ENCODE peak calls at places on chromosomes 11 and 22, in five cellular contexts. U is HFFc6, N is SHP77 treated with DMSO at 0.1 percent for 48 hours, M is cardiac fibroblast, F is endothelial cell of umbilical vein. D is an unnamed sample.

GRCh38 chr11:28616566-28616965 is 508.4 kb downstream of the METTL15 start:
- DNase-seq in N (no peak), F (no peak), U (no peak), M (no peak), D (no peak)

GRCh38 chr11:94728541-94728940 is 39.6 kb upstream of the AMOTL1 start:
- DNase-seq in U (no peak), M (peak), F (no peak), N (no peak), D (no peak)

GRCh38 chr22:23763579-23764331 is 965 bp downstream of the C22orf15 start:
- DNase-seq in N (no peak), M (no peak), F (no peak), U (no peak), D (peak)

GRCh38 chr11:99841885-99842284 is 821.1 kb downstream of the CNTN5 start:
- DNase-seq in N (no peak), M (no peak), F (no peak), U (no peak), D (no peak)

GRCh38 chr11:117361432-117361831 is 33.8 kb downstream of the CEP164 start:
- DNase-seq in F (no peak), M (no peak), U (no peak), N (no peak), D (no peak)

GRCh38 chr22:43077121-43077877 is 11.9 kb downstream of the TTLL1 start:
- DNase-seq in N (no peak), U (no peak), M (no peak), F (no peak), D (no peak)

GRCh38 chr11:124897681-124898680 is at the start of gene ROBO4:
- DNase-seq in M (peak), U (peak), F (peak), N (no peak), D (no peak)

GRCh38 chr11:113873241-113873626 is 2.1 kb downstream of the USP28 start:
- DNase-seq in N (no peak), F (peak), U (no peak), M (peak), D (no peak)

GRCh38 chr11:68269414-68270081 is 2.2 kb downstream of the C11orf24 start:
- DNase-seq in M (peak), N (no peak), U (peak), F (no peak), D (no peak)

GRCh38 chr11:69667619-69668604 is 7.2 kb downstream of the LTO1 start:
- DNase-seq in M (no peak), F (no peak), N (no peak), U (no peak), D (no peak)

GRCh38 chr11:82889133-82890001 is 10.9 kb downstream of the PRCP start:
- DNase-seq in U (no peak), F (peak), N (no peak), M (no peak), D (no peak)